ENCODE peak calls at places on chromosomes 16 and 17, in six cellular contexts. W, B, K, C, X and G are unnamed samples. For H3K9me3, the result is how much of the 10 kb centered on the place peaks cover.

GRCh38 chr16:57916735-57917450 is 54.0 kb downstream of the CNGB1 start:
- DNase-seq in W (no peak), B (no peak), K (no peak), C (no peak), X (no peak), G (no peak)

GRCh38 chr17:8176998-8177731 is 985 bp upstream of the TMEM107 start:
- DNase-seq in W (peak), B (no peak), K (no peak), C (no peak), X (no peak), G (no peak)

GRCh38 chr16:2813661-2814288 is 3.3 kb upstream of the PRSS21 start:
- DNase-seq in W (no peak), B (no peak), K (no peak), C (no peak), X (no peak), G (no peak)

GRCh38 chr17:76276461-76277299 is 11.5 kb downstream of the UBALD2 start:
- DNase-seq in W (peak), B (no peak), K (no peak), C (no peak), X (peak), G (no peak)

GRCh38 chr17:1529863-1530262 is 13.5 kb upstream of the INPP5K start:
- DNase-seq in W (no peak), B (no peak), K (no peak), C (no peak), X (no peak), G (no peak)

GRCh38 chr17:78131172-78132085 is 858 bp downstream of the TMC8 start:
- DNase-seq in W (peak), B (no peak), K (no peak), C (no peak), X (no peak), G (no peak)

GRCh38 chr16:75236736-75237397 is 14.6 kb downstream of the BCAR1 start:
- DNase-seq in W (peak), B (no peak), K (no peak), C (no peak), X (no peak), G (no peak)

GRCh38 chr16:66928702-66929388 is 3.5 kb upstream of the RRAD start:
- DNase-seq in W (peak), B (peak), K (no peak), C (no peak), X (peak), G (no peak)

GRCh38 chr17:76368545-76368944 is 14.8 kb upstream of the PRPSAP1 start:
- DNase-seq in W (peak), B (peak), K (no peak), C (no peak), X (no peak), G (no peak)

GRCh38 chr16:5350118-5350517 is 252.5 kb upstream of the EEF2KMT start:
- DNase-seq in W (no peak), B (no peak), K (no peak), C (no peak), X (no peak), G (no peak)

GRCh38 chr17:1511756-1512321 is 4.6 kb downstream of the INPP5K start:
- DNase-seq in W (no peak), B (peak), K (no peak), C (no peak), X (no peak), G (no peak)

GRCh38 chr17:75604034-75604695 is 16.6 kb downstream of the MYO15B start:
- DNase-seq in W (peak), B (no peak), K (no peak), C (no peak), X (no peak), G (no peak)

GRCh38 chr16:86089341-86089900 is 190.5 kb downstream of the IRF8 start:
- DNase-seq in W (peak), B (no peak), K (no peak), C (no peak), X (no peak), G (no peak)

GRCh38 chr16:30380801-30381208 is 1.6 kb downstream of the SEPTIN1 start:
- DNase-seq in W (peak), B (no peak), K (no peak), C (no peak), X (no peak), G (no peak)

GRCh38 chr16:63617047-63617989 is 1504.5 kb downstream of the CDH11 start:
- DNase-seq in W (peak), B (peak), K (no peak), C (no peak), X (peak), G (no peak)

GRCh38 chr17:21351366-21352065 is 24.6 kb upstream of the KCNJ12 start:
- DNase-seq in W (peak), B (no peak), K (no peak), C (no peak), X (no peak), G (no peak)

GRCh38 chr16:3641801-3642396 is 12.6 kb upstream of the DNASE1 start:
- DNase-seq in W (no peak), B (no peak), K (no peak), C (no peak), X (no peak), G (no peak)

GRCh38 chr17:2064980-2065785 is 10.3 kb downstream of the HIC1 start:
- DNase-seq in W (peak), B (peak), K (no peak), C (no peak), X (peak), G (no peak)

GRCh38 chr16:82016268-82016667 is 5.0 kb upstream of the SDR42E1 start:
- DNase-seq in W (no peak), B (peak), K (no peak), C (no peak), X (peak), G (no peak)

GRCh38 chr16:2919511-2920255 is 8.0 kb downstream of the FLYWCH1 start:
- DNase-seq in W (no peak), B (peak), K (peak), C (peak), X (peak), G (no peak)

GRCh38 chr17:81810476-81810875 is 6.5 kb downstream of the GCGR start:
- DNase-seq in W (peak), B (no peak), K (no peak), C (no peak), X (no peak), G (no peak)

GRCh38 chr17:8949061-8949622 is 16.4 kb downstream of the PIK3R5 start:
- DNase-seq in W (no peak), B (no peak), K (no peak), C (no peak), X (no peak), G (no peak)

GRCh38 chr16:3038256-3038655 is 1.5 kb upstream of the BICDL2 start:
- DNase-seq in W (no peak), B (no peak), K (no peak), C (no peak), X (no peak), G (no peak)

GRCh38 chr16:57578521-57579360 is 36.3 kb downstream of the ADGRG5 start:
- DNase-seq in W (peak), B (no peak), K (no peak), C (no peak), X (no peak), G (no peak)

GRCh38 chr16:70784692-70785317 is 16.2 kb downstream of the VAC14 start:
- DNase-seq in W (no peak), B (no peak), K (no peak), C (no peak), X (no peak), G (no peak)

GRCh38 chr16:34054969-34055368 is 595.6 kb downstream of the TP53TG3F start:
- DNase-seq in W (no peak), B (no peak), K (no peak), C (no peak), X (no peak), G (no peak)
- H3K9me3 ChIP-seq in W (under half), B (under half), K (under half), C (under half), X (under half), G (under half)

GRCh38 chr16:15973997-15974396 is 24.6 kb downstream of the ABCC1 start:
- DNase-seq in W (no peak), B (no peak), K (no peak), C (no peak), X (no peak), G (no peak)

GRCh38 chr16:15975172-15975571 is 25.8 kb downstream of the ABCC1 start:
- DNase-seq in W (no peak), B (peak), K (no peak), C (no peak), X (peak), G (no peak)

GRCh38 chr16:15979801-15980200 is 30.4 kb downstream of the ABCC1 start:
- DNase-seq in W (no peak), B (no peak), K (no peak), C (no peak), X (no peak), G (no peak)

GRCh38 chr16:15976225-15976812 is 26.9 kb downstream of the ABCC1 start:
- DNase-seq in W (no peak), B (no peak), K (no peak), C (no peak), X (no peak), G (no peak)

GRCh38 chr16:15976929-15977637 is 27.7 kb downstream of the ABCC1 start:
- DNase-seq in W (peak), B (peak), K (no peak), C (no peak), X (peak), G (no peak)
- H3K9me3 ChIP-seq in W (under half), B (under half), K (under half), C (under half), X (under half), G (under half)

DNA sequence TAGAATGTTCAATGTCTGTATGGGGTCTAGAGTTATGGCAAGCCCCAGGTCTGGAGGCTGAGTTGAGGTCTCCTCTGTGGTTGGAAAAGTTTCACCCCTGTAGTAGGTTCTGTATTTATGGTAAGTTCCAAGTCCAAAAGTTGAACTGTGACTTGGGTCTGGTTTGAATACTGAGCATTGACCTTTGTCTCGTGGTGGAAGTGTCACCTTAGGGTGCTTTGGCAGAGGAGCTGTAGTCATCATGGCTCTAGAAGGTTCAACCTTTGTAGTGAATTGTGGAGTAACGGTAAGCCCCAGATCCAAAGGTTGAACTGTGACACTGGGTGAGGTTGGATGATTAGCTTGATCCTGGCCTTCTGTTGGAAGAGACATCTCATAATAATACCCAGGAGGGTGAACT is 17.6 kb downstream of the RDM1 start:
- DNase-seq in W (no peak), B (no peak), K (no peak), C (no peak), X (no peak), G (no peak)
- H3K9me3 ChIP-seq in W (under half), B (under half), K (under half), C (under half), X (under half), G (under half)

GRCh38 chr17:3378321-3378720 is 7.8 kb downstream of the OR3A2 start:
- DNase-seq in W (no peak), B (no peak), K (no peak), C (no peak), X (no peak), G (no peak)
- H3K9me3 ChIP-seq in W (under half), B (under half), K (under half), C (under half), X (under half), G (under half)